ENCODE peak calls at places on chromosomes 2 and 18, in five cellular contexts. L, M, G, V and O are unnamed samples.
A peak's percentile ranks its signal among the peaks of the same experiment; 100 is the strongest.

GRCh38 chr2:130154773-130155765 is 10.2 kb upstream of the CCDC74B start:
- DNase-seq in M (no peak), L (no peak), G (no peak), V (no peak), O (no peak)

GRCh38 chr2:233129351-233129978 is 69.3 kb downstream of the INPP5D start:
- DNase-seq in L (peak; percentile 21), V (no peak), G (peak; percentile 76), M (no peak), O (no peak)

GRCh38 chr2:222477962-222478608 is 53.7 kb downstream of the SGPP2 start:
- DNase-seq in M (no peak), V (no peak), L (no peak), G (peak; percentile 62), O (no peak)

GRCh38 chr2:85722519-85722918 is 28.4 kb downstream of the GNLY start:
- DNase-seq in V (no peak), G (no peak), L (no peak), M (no peak), O (peak; percentile 66)

GRCh38 chr18:12262748-12263147 is 8.6 kb downstream of the CIDEA start:
- DNase-seq in L (no peak), V (no peak), G (no peak), M (no peak), O (no peak)

GRCh38 chr2:59249441-59250330 is 1008.6 kb upstream of the FANCL start:
- DNase-seq in M (no peak), V (no peak), L (no peak), G (no peak), O (no peak)

GRCh38 chr18:39311111-39311712 is 1745.6 kb upstream of the CELF4 start:
- DNase-seq in L (no peak), G (no peak), V (no peak), M (no peak), O (no peak)

GRCh38 chr2:288743-289361 is 961 bp upstream of the ALKAL2 start:
- DNase-seq in L (no peak), G (peak; percentile 71), M (no peak), V (no peak), O (peak; percentile 49)

GRCh38 chr2:71122917-71123316 is 7.1 kb downstream of the MCEE start:
- DNase-seq in M (no peak), V (no peak), L (no peak), G (no peak), O (no peak)

GRCh38 chr2:95281071-95281470 is 6.8 kb downstream of the PROM2 start:
- DNase-seq in G (no peak), V (no peak), M (no peak), L (no peak), O (no peak)

GRCh38 chr2:98952971-98953370 is 16.9 kb upstream of the CRACDL start:
- DNase-seq in G (no peak), L (no peak), V (no peak), M (no peak), O (no peak)

GRCh38 chr2:239903803-239904202 is 121.3 kb downstream of the NDUFA10 start:
- DNase-seq in V (no peak), L (no peak), M (no peak), G (no peak), O (no peak)

GRCh38 chr2:239905306-239905705 is 119.8 kb downstream of the NDUFA10 start:
- DNase-seq in M (no peak), L (no peak), V (no peak), G (no peak), O (no peak)

GRCh38 chr2:239903210-239903609 is 121.9 kb downstream of the NDUFA10 start:
- DNase-seq in G (no peak), V (no peak), L (no peak), M (no peak), O (no peak)

GRCh38 chr2:239904496-239904895 is 120.6 kb downstream of the NDUFA10 start:
- DNase-seq in M (no peak), G (no peak), L (no peak), V (no peak), O (peak; percentile 17)

DNA sequence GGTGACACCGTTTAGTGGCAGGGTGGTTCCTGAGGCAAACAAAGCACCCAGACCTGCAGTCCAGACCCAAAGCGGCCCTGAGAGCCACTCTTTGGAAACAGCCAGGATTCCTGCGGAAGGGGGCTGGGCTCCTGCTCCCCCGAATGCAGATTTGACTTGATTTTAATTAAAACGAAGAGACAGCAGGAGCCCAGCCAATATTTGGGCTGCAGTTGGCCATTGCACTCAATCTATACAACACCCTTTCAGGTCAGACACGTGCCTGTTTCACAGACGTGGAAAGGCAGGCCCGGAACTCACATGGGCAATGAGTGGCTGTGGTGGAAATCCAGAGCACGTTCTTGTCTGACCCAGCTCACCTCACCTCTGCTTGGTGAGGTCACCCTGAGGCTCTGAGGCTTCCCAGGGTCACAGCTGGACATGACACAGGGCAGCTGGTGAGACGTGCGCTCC is 122.4 kb downstream of the NDUFA10 start:
- DNase-seq in L (no peak), M (no peak), V (no peak), G (peak; percentile 47), O (no peak)
- H3K27ac ChIP-seq in L (no peak overlapping the region), M (no peak overlapping the region), V (no peak overlapping the region), G (no peak overlapping the region), O (no peak overlapping the region)

DNA sequence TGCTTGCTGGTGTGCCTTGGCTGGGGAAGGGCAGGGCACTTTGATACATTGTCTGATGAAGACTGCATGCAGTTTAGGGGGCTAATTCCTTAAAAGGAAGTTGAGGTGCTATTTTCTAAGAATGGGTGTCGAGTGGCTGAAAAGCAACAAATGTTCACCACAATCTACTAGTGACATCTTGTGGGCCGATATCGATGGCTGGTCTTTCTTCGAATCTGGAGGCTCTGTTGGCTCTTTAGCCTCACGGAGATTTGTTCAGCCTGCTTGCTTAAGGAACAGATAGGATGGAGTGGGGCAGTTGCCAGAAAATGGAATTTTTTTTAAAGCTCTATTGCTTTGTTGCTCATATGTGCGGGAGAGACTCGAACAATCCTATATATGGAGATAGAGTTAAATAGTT is 71.0 kb upstream of the LYPD6B start:
- DNase-seq in G (peak; percentile 30), V (no peak), L (no peak), M (no peak), O (no peak)
- TF ChIP-seq CTCF in G (peak; percentile 55), V (no peak), L (no peak), M (no peak), O (no peak)

GRCh38 chr2:72931280-72931910 is 14.1 kb downstream of the EMX1 start:
- DNase-seq in G (no peak), V (no peak), L (no peak), M (no peak), O (peak; percentile 5)

GRCh38 chr2:72926368-72926767 is 9.0 kb downstream of the EMX1 start:
- DNase-seq in G (no peak), L (no peak), V (no peak), M (no peak), O (no peak)

GRCh38 chr2:72927066-72927465 is 9.7 kb downstream of the EMX1 start:
- DNase-seq in M (no peak), L (no peak), G (no peak), V (no peak), O (no peak)

GRCh38 chr2:72927619-72928537 is 10.6 kb downstream of the EMX1 start:
- DNase-seq in V (no peak), M (no peak), L (no peak), G (no peak), O (no peak)

DNA sequence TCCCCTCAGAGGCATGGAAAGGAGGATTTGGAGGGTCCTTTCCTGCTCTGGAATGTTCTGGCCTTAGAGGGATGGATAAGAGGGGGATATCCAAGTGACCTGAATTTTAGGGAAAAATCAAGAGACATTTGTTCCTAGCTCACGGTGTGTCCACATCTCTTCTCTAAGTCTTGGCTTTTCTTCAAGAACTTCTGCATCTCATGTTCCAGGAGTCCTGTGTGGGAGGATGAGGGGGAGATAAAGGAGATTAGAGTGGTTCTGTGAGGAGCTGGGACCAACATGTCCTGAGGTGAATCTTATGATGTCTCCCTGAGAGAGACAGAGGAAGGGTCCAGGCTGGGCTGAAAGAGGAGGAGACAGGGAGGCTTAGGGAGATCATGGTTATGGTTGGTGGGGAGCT is 11.7 kb downstream of the EMX1 start:
- DNase-seq in L (no peak), M (no peak), V (no peak), G (no peak), O (no peak)
- H3K4me1 ChIP-seq in L (no peaks in the 10 kb centered on the region), M (peaks cover 10% of the 10 kb centered on the region), V (no peaks in the 10 kb centered on the region), G (peaks cover 28% of the 10 kb centered on the region), O (peaks cover 10% of the 10 kb centered on the region)

DNA sequence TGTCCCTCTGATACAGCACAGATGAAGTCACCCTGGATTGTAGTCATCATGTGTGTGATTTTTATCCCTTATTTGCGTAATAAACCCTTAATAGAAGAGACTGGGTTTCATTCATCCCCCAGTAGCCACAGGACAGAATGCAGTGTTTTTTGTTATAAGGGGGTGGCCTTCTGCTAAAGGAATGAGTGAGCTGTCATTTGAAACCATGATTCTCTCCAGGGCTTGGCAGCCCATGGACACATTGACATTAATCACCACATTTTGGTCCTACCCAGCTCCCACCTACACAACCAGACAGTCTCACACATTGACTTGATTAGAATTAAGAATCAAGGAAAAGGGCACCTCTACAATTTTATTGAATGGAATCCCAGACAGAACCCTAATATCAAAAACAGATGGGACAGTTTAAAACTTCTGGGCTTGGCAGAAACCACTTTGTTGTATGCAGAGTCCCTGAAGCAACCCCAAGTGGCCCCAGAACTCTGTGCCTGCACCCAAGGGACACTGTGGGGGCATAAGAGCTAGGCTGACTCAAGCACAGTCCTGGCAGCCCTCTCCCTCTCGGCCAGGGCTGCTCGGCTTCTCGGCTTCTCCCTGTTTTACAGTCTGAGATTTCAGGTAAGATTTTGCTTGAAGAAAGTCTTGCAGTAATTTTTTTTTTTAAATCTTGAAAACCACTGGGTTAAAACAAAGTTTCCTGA is 254.0 kb upstream of the SLC14A2 start:
- DNase-seq in G (no peak), M (no peak), V (no peak), L (no peak), O (no peak)
- H3K27ac ChIP-seq in G (no peak overlapping the region), M (no peak overlapping the region), V (no peak overlapping the region), L (no peak overlapping the region), O (no peak overlapping the region)